ENCODE peak calls at places on chromosomes 7 and 10, in eight cellular contexts. E is HepG2, Q is uterus, O is breast epithelium, S is stomach, V is vagina, U is A549, K is adrenal gland. J is an unnamed sample. For H3K9me3, the result is how much of the 10 kb centered on the place peaks cover.

GRCh38 chr7:19144661-19145428 is at the start of gene FERD3L:
- DNase-seq in E (no peak), K (no peak), S (no peak), O (no peak), U (no peak), Q (no peak), V (no peak), J (no peak)

GRCh38 chr10:4686644-4686996 is 139.4 kb upstream of the AKR1E2 start:
- DNase-seq in V (no peak), E (peak), O (no peak), Q (no peak), K (no peak), S (no peak), U (peak), J (no peak)

GRCh38 chr7:43302211-43302711 is 189.8 kb downstream of the HECW1 start:
- DNase-seq in S (no peak), K (peak), U (no peak), V (no peak), E (peak), Q (no peak), O (no peak), J (no peak)

GRCh38 chr10:17409170-17409733 is 45.1 kb downstream of the ST8SIA6 start:
- DNase-seq in S (no peak), U (peak), O (no peak), E (peak), K (no peak), V (no peak), Q (no peak), J (no peak)

GRCh38 chr10:118472415-118472814 is 123.0 kb downstream of the PRLHR start:
- DNase-seq in O (no peak), E (no peak), Q (no peak), S (no peak), K (no peak), U (no peak), V (peak), J (no peak)

GRCh38 chr7:29194594-29195417 is at the start of gene CHN2:
- DNase-seq in S (peak), K (peak), V (no peak), Q (peak), U (no peak), E (peak), O (no peak), J (peak)

GRCh38 chr10:125000366-125001312 is 58.7 kb downstream of the ZRANB1 start:
- DNase-seq in U (no peak), Q (peak), O (peak), S (peak), K (peak), E (no peak), V (no peak), J (peak)

GRCh38 chr7:127504715-127505114 is 80.7 kb downstream of the GCC1 start:
- DNase-seq in O (no peak), S (no peak), V (no peak), K (peak), Q (no peak), U (peak), E (peak), J (peak)

GRCh38 chr10:71757450-71757918 is 15.8 kb downstream of the VSIR start:
- DNase-seq in S (no peak), K (no peak), U (no peak), Q (no peak), O (peak), V (no peak), E (no peak), J (no peak)

GRCh38 chr10:13717571-13717935 is 130.8 kb downstream of the PRPF18 start:
- DNase-seq in V (no peak), E (no peak), K (no peak), Q (no peak), S (no peak), O (no peak), U (no peak), J (no peak)

GRCh38 chr10:59018977-59019376 is 157.5 kb upstream of the PHYHIPL start:
- DNase-seq in K (peak), V (no peak), O (no peak), U (no peak), S (no peak), Q (no peak), E (no peak), J (no peak)

GRCh38 chr10:100338434-100339036 is 8.5 kb upstream of the SCD start:
- DNase-seq in U (peak), E (peak), O (peak), K (peak), Q (peak), S (peak), V (no peak), J (peak)

DNA sequence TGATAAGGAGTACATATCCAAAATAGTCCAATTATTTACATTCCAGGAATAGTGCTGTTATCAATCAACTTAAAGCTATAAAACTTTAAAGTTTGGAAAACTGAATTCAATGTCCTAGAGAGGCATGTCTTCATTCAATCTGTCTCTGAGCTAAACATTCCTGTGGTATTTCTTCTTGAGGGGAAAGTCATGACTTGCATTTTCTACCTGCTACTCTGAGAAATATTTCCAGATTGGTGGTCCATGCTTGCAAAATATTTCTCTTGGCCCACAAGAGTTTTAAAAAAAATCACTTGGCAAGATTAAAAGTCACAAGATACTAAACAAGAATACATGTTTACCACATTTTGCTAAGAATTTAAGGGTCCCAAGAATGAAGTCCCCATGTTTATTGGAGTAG is 63.6 kb upstream of the HGF start:
- DNase-seq in U (no peak), Q (no peak), S (no peak), V (no peak), E (no peak), O (no peak), K (no peak), J (no peak)
- H3K9me3 ChIP-seq in U (under half), Q (under half), S (under half), V (under half), E (under half), O (under half), K (under half), J (under half)

DNA sequence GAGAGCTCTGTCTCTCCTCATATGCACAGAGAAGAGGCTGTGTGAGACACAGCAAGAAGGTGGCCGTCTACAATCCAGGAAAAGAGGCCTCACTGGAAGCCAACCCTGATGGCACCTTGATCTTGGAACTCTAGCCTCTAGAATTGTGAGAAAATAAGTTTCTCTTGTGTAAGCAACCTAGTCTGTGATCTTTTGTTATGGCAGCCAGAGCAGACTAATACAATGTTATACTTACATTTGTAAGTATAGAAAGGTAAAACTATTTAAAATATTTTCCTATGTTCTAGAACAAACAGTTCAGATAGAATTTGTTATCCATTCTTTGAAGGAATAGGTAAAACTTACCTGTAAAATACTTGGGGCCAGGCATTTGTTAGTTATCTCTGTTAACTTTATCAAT is 53.3 kb downstream of the LRMDA start:
- DNase-seq in V (no peak), Q (no peak), O (no peak), E (no peak), S (no peak), K (no peak), U (no peak), J (no peak)
- TF ChIP-seq POLR2A in V (no peak), Q (no peak), O (no peak), E (no peak), S (no peak), K (no peak), U (no peak), J (no peak)

DNA sequence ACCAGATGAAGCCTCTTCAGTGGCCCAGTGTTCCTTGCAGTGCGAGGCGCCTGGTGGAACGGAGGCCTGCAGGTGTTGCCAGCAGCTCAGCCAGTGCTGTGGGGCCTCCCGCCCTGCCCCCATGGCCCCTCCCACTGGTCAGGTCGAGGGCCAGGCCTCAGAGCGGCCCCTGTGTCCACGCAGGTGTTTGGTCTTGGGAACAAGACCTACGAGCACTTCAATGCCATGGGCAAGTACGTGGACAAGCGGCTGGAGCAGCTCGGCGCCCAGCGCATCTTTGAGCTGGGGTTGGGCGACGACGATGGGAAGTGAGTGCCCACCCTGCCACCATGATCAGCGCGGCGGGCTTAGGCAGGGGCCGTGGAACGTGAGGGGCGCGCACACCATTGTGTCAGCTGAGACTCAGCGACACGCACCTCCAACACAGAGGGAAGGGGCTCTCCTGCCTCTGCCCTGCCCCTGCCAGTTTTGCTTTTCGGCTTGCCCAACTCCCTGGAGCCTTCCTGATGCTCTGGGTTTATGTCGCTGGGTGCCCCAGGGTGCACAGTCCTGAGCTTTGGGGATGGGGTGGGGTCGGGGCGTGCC is 13.4 kb downstream of the TMEM120A start:
- DNase-seq in O (no peak), S (no peak), Q (peak), U (no peak), V (no peak), E (no peak), K (peak), J (no peak)
- H3K9me3 ChIP-seq in O (under half), S (under half), Q (under half), U (under half), V (under half), E (under half), K (under half), J (under half)

GRCh38 chr7:1763033-1763432 is 93.0 kb downstream of the ELFN1 start:
- DNase-seq in O (no peak), K (no peak), V (no peak), U (no peak), E (no peak), S (no peak), Q (no peak), J (no peak)
- TF ChIP-seq POLR2A in O (no peak), K (no peak), V (no peak), U (no peak), E (no peak), S (no peak), Q (no peak), J (no peak)

DNA sequence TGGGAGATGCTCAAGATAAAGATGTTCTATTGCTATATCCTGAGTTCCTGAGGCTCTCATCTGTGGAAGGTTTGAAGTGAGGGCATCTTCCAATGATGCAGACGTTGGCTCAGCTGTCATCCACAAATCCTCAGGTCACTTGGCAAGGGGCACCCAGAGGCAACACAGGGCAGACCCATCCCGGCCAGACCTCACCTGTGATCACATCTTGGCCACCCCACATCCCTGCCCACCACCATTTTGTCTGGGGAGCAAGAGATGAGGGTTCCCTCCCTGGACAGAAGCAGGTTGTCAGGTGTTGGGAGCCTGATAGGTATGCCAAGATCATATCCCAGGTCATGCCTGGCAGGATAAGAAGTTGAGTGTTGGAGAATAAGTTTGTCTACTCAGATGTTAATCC is 918.2 kb upstream of the ZNF722 start:
- DNase-seq in U (no peak), V (peak), Q (no peak), K (no peak), S (no peak), O (no peak), E (no peak), J (no peak)
- H3K9me3 ChIP-seq in U (under half), V (under half), Q (under half), K (under half), S (under half), O (half or more), E (half or more), J (under half)

GRCh38 chr7:25194036-25194435 is 34.2 kb downstream of the NPVF start:
- DNase-seq in E (no peak), K (no peak), V (no peak), O (no peak), S (no peak), Q (no peak), U (no peak), J (no peak)

GRCh38 chr7:25192043-25192442 is 36.2 kb downstream of the NPVF start:
- DNase-seq in E (no peak), Q (no peak), K (no peak), U (no peak), S (no peak), V (no peak), O (no peak), J (no peak)

DNA sequence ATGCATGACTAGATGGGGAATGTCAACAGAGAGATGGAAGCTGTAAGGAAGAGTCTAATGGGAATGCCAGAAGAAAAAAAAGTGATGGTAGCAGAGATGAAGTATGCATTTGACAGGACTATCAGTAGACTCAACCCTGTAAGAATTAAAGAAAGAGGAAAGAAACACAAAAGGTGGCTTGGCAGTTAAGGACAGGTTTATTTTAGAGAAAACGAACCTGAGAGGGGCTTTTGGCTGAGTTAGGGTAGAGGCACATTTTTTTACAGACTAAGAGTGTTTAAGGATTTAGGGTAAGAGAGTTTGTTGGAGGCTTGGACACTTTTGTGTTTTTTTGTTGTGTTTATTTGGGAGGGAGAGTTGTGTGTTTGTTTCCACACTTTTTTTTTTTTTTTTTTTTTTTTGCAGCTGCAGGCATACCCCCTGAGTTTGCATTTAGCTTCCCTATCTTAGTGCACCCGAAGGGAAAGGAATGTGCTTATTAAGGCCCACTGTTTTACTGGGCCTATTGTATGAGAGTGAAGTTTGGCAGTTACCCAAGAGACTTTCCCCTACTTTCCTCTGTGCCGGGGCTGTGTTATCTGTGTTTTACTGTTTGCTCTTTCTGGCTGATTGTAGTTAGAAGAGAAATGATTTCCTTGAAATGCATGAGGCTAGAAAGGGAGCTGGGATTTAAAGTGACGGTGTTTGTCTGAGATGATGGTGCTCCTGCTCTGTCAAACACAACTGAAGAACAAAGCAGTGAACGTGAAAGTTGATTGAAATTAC is 32.0 kb downstream of the NPVF start:
- DNase-seq in S (peak), V (no peak), U (no peak), K (peak), O (no peak), E (peak), Q (no peak), J (peak)
- TF ChIP-seq POLR2A in S (no peak), V (no peak), U (no peak), K (no peak), O (no peak), E (no peak), Q (no peak), J (no peak)

GRCh38 chr10:42523098-42523497 is 115.3 kb downstream of the ZNF33B start:
- DNase-seq in O (no peak), V (no peak), Q (no peak), S (no peak), K (no peak), E (no peak), U (no peak), J (no peak)
- H3K9me3 ChIP-seq in O (half or more), V (half or more), Q (half or more), S (half or more), K (under half), E (under half), U (half or more), J (half or more)

J was measured in transverse colon.